ENCODE peak calls at places on chromosomes 12 and 14, in ten cellular contexts. One of them, this sample, is unnamed.
A peak's percentile ranks its signal among the peaks of the same experiment; 100 is the strongest.

GRCh38 chr14:38554046-38554445 is 298.2 kb upstream of the CLEC14A start:
- DNase-seq in neural progenitor cell: no peak
- DNase-seq in pancreas: no peak
- DNase-seq in spleen: no peak
- DNase-seq in AG04450: no peak
- DNase-seq in esophagus muscularis mucosa: no peak
- DNase-seq in keratinocyte: no peak
- DNase-seq in transverse colon: no peak
- DNase-seq in SK-N-SH: no peak
- DNase-seq in brain microvascular endothelial cell: no peak
- DNase-seq in this sample: no peak

GRCh38 chr12:85448548-85449139 is 168.6 kb downstream of the ALX1 start:
- DNase-seq in neural progenitor cell: no peak
- DNase-seq in pancreas: no peak
- DNase-seq in spleen: no peak
- DNase-seq in AG04450: no peak
- DNase-seq in esophagus muscularis mucosa: no peak
- DNase-seq in keratinocyte: no peak
- DNase-seq in transverse colon: no peak
- DNase-seq in SK-N-SH: peak; percentile 11
- DNase-seq in brain microvascular endothelial cell: no peak
- DNase-seq in this sample: no peak

GRCh38 chr12:43308776-43309175 is 243.2 kb downstream of the ADAMTS20 start:
- DNase-seq in neural progenitor cell: no peak
- DNase-seq in pancreas: no peak
- DNase-seq in spleen: no peak
- DNase-seq in AG04450: no peak
- DNase-seq in esophagus muscularis mucosa: no peak
- DNase-seq in keratinocyte: no peak
- DNase-seq in transverse colon: no peak
- DNase-seq in SK-N-SH: no peak
- DNase-seq in brain microvascular endothelial cell: no peak
- DNase-seq in this sample: no peak

GRCh38 chr12:46111727-46112126 is 121.4 kb upstream of the SCAF11 start:
- DNase-seq in neural progenitor cell: no peak
- DNase-seq in pancreas: no peak
- DNase-seq in spleen: no peak
- DNase-seq in AG04450: no peak
- DNase-seq in esophagus muscularis mucosa: no peak
- DNase-seq in keratinocyte: no peak
- DNase-seq in transverse colon: no peak
- DNase-seq in SK-N-SH: no peak
- DNase-seq in brain microvascular endothelial cell: no peak
- DNase-seq in this sample: no peak

GRCh38 chr14:94213021-94213420 is 38.9 kb downstream of the PPP4R4 start:
- DNase-seq in neural progenitor cell: no peak
- DNase-seq in pancreas: no peak
- DNase-seq in spleen: no peak
- DNase-seq in AG04450: no peak
- DNase-seq in esophagus muscularis mucosa: no peak
- DNase-seq in keratinocyte: peak; percentile 69
- DNase-seq in transverse colon: no peak
- DNase-seq in SK-N-SH: no peak
- DNase-seq in brain microvascular endothelial cell: peak; percentile 18
- DNase-seq in this sample: no peak

GRCh38 chr12:123126294-123127144 is 24.4 kb downstream of the PITPNM2 start:
- DNase-seq in neural progenitor cell: no peak
- DNase-seq in pancreas: no peak
- DNase-seq in spleen: no peak
- DNase-seq in AG04450: peak; percentile 50
- DNase-seq in esophagus muscularis mucosa: no peak
- DNase-seq in keratinocyte: peak; percentile 84
- DNase-seq in transverse colon: no peak
- DNase-seq in SK-N-SH: no peak
- DNase-seq in brain microvascular endothelial cell: peak; percentile 99
- DNase-seq in this sample: no peak

GRCh38 chr14:64736271-64737131 is 32.3 kb downstream of the PLEKHG3 start:
- DNase-seq in neural progenitor cell: no peak
- DNase-seq in pancreas: peak; percentile 92
- DNase-seq in spleen: peak; percentile 64
- DNase-seq in AG04450: no peak
- DNase-seq in esophagus muscularis mucosa: no peak
- DNase-seq in keratinocyte: no peak
- DNase-seq in transverse colon: peak; percentile 76
- DNase-seq in SK-N-SH: no peak
- DNase-seq in brain microvascular endothelial cell: no peak
- DNase-seq in this sample: no peak

GRCh38 chr14:59337151-59337611 is 128.0 kb downstream of the GPR135 start:
- DNase-seq in neural progenitor cell: peak; percentile 15
- DNase-seq in pancreas: no peak
- DNase-seq in spleen: no peak
- DNase-seq in AG04450: no peak
- DNase-seq in esophagus muscularis mucosa: peak; percentile 94
- DNase-seq in keratinocyte: no peak
- DNase-seq in transverse colon: peak; percentile 48
- DNase-seq in SK-N-SH: no peak
- DNase-seq in brain microvascular endothelial cell: no peak
- DNase-seq in this sample: no peak

GRCh38 chr12:98701166-98701565 is 56.1 kb downstream of the APAF1 start:
- DNase-seq in neural progenitor cell: no peak
- DNase-seq in pancreas: no peak
- DNase-seq in spleen: no peak
- DNase-seq in AG04450: peak; percentile 0
- DNase-seq in esophagus muscularis mucosa: no peak
- DNase-seq in keratinocyte: no peak
- DNase-seq in transverse colon: no peak
- DNase-seq in SK-N-SH: no peak
- DNase-seq in brain microvascular endothelial cell: no peak
- DNase-seq in this sample: no peak

DNA sequence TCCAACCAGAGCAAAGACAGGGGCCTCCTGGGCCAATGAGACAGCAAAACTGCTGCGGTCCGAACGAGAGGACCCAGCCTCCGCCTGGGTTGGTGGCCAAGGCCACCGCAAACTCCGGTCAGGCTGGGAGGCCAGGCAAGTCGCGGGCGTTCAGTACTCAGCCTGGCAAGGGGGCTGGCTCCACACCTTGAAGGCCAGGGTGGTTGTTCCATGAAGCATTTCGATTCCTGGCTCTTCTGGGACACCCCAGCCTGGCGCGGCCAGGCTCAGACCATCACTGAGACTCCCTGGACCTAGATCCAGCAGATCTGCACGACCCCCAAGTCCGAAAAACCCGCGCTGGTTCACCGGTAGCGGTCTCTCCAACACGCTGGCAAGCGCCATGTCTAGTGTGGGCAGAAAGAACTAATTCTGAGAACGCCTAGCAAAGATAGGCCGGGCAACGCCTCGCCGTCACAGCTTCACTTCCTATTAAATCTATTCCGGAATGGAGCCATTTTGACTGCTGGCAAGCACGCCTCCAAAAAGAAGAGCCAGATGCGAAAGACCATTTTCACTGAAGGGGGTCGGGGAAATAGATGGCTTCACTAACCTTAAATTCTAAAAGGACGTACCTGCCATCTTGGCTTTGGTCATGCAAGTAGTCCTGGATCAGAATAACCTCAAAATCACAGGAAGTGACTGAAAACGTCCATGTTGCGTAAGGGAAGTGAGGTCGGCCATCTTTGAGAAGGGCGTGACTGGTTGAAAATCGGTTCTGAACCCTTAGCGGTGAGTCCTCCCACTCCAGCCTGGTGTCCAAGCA is at the start of gene PSMB5:
- DNase-seq in neural progenitor cell: peak; percentile 95
- DNase-seq in pancreas: peak; percentile 91
- DNase-seq in spleen: peak; percentile 94
- DNase-seq in AG04450: peak; percentile 83
- DNase-seq in esophagus muscularis mucosa: peak; percentile 98
- DNase-seq in keratinocyte: peak; percentile 89
- DNase-seq in transverse colon: peak; percentile 91
- DNase-seq in SK-N-SH: peak; percentile 90
- DNase-seq in brain microvascular endothelial cell: peak; percentile 95
- DNase-seq in this sample: peak; percentile 84
- TF ChIP-seq CTCF in neural progenitor cell: no peak
- TF ChIP-seq CTCF in pancreas: no peak
- TF ChIP-seq CTCF in spleen: no peak
- TF ChIP-seq CTCF in AG04450: no peak
- TF ChIP-seq CTCF in esophagus muscularis mucosa: no peak
- TF ChIP-seq CTCF in keratinocyte: no peak
- TF ChIP-seq CTCF in transverse colon: peak; percentile 46
- TF ChIP-seq CTCF in SK-N-SH: no peak
- TF ChIP-seq CTCF in brain microvascular endothelial cell: peak; percentile 13
- TF ChIP-seq CTCF in this sample: no peak

DNA sequence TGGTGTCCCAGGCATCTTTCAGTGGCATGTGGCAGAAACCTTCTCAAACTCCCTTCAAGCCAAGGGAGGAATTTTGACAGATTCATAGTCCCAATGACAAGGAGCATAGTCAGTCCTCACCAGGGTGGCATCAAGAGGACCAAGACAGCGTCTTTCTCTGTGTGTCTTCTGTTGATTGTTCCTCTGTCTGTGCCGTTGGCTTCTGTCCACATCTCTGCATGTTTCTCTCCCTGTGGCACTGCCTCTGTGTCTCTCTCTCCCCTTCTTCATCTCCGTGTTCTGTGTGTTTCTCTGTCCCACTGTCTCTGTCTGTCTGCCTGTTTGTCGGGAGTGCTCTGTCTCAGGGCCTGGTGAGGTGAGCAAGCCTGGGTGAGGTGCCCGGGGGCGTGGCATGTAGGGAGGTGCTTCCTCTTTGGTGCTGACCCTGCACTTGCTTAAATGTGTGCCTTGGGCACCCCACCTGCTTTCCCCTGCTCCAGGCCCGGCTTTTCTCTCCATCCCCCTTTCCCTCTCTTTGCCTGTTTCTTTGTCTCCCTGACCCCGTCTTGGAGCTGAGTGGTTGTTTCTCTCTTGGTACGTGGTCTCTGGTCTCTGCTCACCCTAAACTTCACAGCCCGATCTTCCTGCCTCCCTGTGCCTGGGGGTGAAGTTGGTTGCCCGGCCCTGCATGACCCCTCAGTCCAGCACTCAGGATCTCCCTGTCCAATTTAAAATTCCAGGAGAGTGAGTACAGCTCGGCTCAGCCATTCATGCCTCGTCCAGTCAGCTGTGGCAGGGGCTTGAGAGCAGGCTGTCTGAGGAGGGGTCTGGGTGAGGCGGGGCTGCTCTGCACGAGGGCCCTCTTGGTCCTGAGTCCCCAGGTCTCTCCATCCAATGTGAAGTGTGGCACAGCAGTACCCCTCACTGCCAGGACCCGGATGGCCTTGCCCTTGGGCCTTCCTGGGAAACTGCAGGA is 28.5 kb downstream of the JDP2 start:
- DNase-seq in neural progenitor cell: peak; percentile 19
- DNase-seq in pancreas: no peak
- DNase-seq in spleen: peak; percentile 90
- DNase-seq in AG04450: no peak
- DNase-seq in esophagus muscularis mucosa: no peak
- DNase-seq in keratinocyte: no peak
- DNase-seq in transverse colon: peak; percentile 48
- DNase-seq in SK-N-SH: no peak
- DNase-seq in brain microvascular endothelial cell: no peak
- DNase-seq in this sample: no peak
- H3K4me3 ChIP-seq in neural progenitor cell: no peak overlapping the region
- H3K4me3 ChIP-seq in pancreas: no peak overlapping the region
- H3K4me3 ChIP-seq in spleen: no peak overlapping the region
- H3K4me3 ChIP-seq in AG04450: no peak overlapping the region
- H3K4me3 ChIP-seq in esophagus muscularis mucosa: no peak overlapping the region
- H3K4me3 ChIP-seq in keratinocyte: no peak overlapping the region
- H3K4me3 ChIP-seq in transverse colon: no peak overlapping the region
- H3K4me3 ChIP-seq in SK-N-SH: no peak overlapping the region
- H3K4me3 ChIP-seq in brain microvascular endothelial cell: no peak overlapping the region
- H3K4me3 ChIP-seq in this sample: no peak overlapping the region

GRCh38 chr12:52007982-52008510 is 1.3 kb downstream of the TAMALIN start:
- DNase-seq in neural progenitor cell: no peak
- DNase-seq in pancreas: no peak
- DNase-seq in spleen: no peak
- DNase-seq in AG04450: no peak
- DNase-seq in esophagus muscularis mucosa: no peak
- DNase-seq in keratinocyte: no peak
- DNase-seq in transverse colon: no peak
- DNase-seq in SK-N-SH: no peak
- DNase-seq in brain microvascular endothelial cell: no peak
- DNase-seq in this sample: no peak

GRCh38 chr12:52009081-52009751 is 2.5 kb downstream of the TAMALIN start:
- DNase-seq in neural progenitor cell: no peak
- DNase-seq in pancreas: no peak
- DNase-seq in spleen: no peak
- DNase-seq in AG04450: no peak
- DNase-seq in esophagus muscularis mucosa: no peak
- DNase-seq in keratinocyte: no peak
- DNase-seq in transverse colon: no peak
- DNase-seq in SK-N-SH: no peak
- DNase-seq in brain microvascular endothelial cell: no peak
- DNase-seq in this sample: no peak

GRCh38 chr12:52006726-52007157 is at the start of gene TAMALIN:
- DNase-seq in neural progenitor cell: peak; percentile 69
- DNase-seq in pancreas: peak; percentile 69
- DNase-seq in spleen: peak; percentile 94
- DNase-seq in AG04450: no peak
- DNase-seq in esophagus muscularis mucosa: no peak
- DNase-seq in keratinocyte: no peak
- DNase-seq in transverse colon: peak; percentile 79
- DNase-seq in SK-N-SH: peak; percentile 97
- DNase-seq in brain microvascular endothelial cell: no peak
- DNase-seq in this sample: no peak

GRCh38 chr12:52005903-52006703 is 643 bp upstream of the TAMALIN start:
- DNase-seq in neural progenitor cell: peak; percentile 58
- DNase-seq in pancreas: no peak
- DNase-seq in spleen: peak; percentile 93
- DNase-seq in AG04450: no peak
- DNase-seq in esophagus muscularis mucosa: no peak
- DNase-seq in keratinocyte: no peak
- DNase-seq in transverse colon: peak; percentile 75
- DNase-seq in SK-N-SH: no peak
- DNase-seq in brain microvascular endothelial cell: no peak
- DNase-seq in this sample: peak; percentile 59

GRCh38 chr12:52007158-52007921 is 594 bp downstream of the TAMALIN start:
- DNase-seq in neural progenitor cell: peak; percentile 47
- DNase-seq in pancreas: no peak
- DNase-seq in spleen: peak; percentile 95
- DNase-seq in AG04450: no peak
- DNase-seq in esophagus muscularis mucosa: no peak
- DNase-seq in keratinocyte: no peak
- DNase-seq in transverse colon: peak; percentile 50
- DNase-seq in SK-N-SH: no peak
- DNase-seq in brain microvascular endothelial cell: no peak
- DNase-seq in this sample: no peak
- H3K27me3 ChIP-seq in neural progenitor cell: peaks cover 49% of the 10 kb centered on the region
- H3K27me3 ChIP-seq in pancreas: no peaks in the 10 kb centered on the region
- H3K27me3 ChIP-seq in spleen: peaks cover 5% of the 10 kb centered on the region
- H3K27me3 ChIP-seq in AG04450: peaks cover 6% of the 10 kb centered on the region
- H3K27me3 ChIP-seq in esophagus muscularis mucosa: peaks cover 2% of the 10 kb centered on the region
- H3K27me3 ChIP-seq in keratinocyte: peaks cover 28% of the 10 kb centered on the region
- H3K27me3 ChIP-seq in transverse colon: peaks cover 30% of the 10 kb centered on the region
- H3K27me3 ChIP-seq in SK-N-SH: no peaks in the 10 kb centered on the region
- H3K27me3 ChIP-seq in brain microvascular endothelial cell: peaks cover 16% of the 10 kb centered on the region
- H3K27me3 ChIP-seq in this sample: peaks cover 8% of the 10 kb centered on the region

GRCh38 chr12:110647669-110648068 is 33.7 kb downstream of the TCTN1 start:
- DNase-seq in neural progenitor cell: no peak
- DNase-seq in pancreas: no peak
- DNase-seq in spleen: no peak
- DNase-seq in AG04450: no peak
- DNase-seq in esophagus muscularis mucosa: no peak
- DNase-seq in keratinocyte: no peak
- DNase-seq in transverse colon: peak; percentile 29
- DNase-seq in SK-N-SH: no peak
- DNase-seq in brain microvascular endothelial cell: no peak
- DNase-seq in this sample: no peak

GRCh38 chr12:110649341-110649847 is 35.5 kb downstream of the TCTN1 start:
- DNase-seq in neural progenitor cell: peak; percentile 9
- DNase-seq in pancreas: no peak
- DNase-seq in spleen: no peak
- DNase-seq in AG04450: no peak
- DNase-seq in esophagus muscularis mucosa: no peak
- DNase-seq in keratinocyte: no peak
- DNase-seq in transverse colon: no peak
- DNase-seq in SK-N-SH: peak; percentile 69
- DNase-seq in brain microvascular endothelial cell: no peak
- DNase-seq in this sample: no peak
- TF ChIP-seq CTCF in neural progenitor cell: no peak
- TF ChIP-seq CTCF in pancreas: no peak
- TF ChIP-seq CTCF in spleen: no peak
- TF ChIP-seq CTCF in AG04450: no peak
- TF ChIP-seq CTCF in esophagus muscularis mucosa: no peak
- TF ChIP-seq CTCF in keratinocyte: no peak
- TF ChIP-seq CTCF in transverse colon: no peak
- TF ChIP-seq CTCF in SK-N-SH: no peak
- TF ChIP-seq CTCF in brain microvascular endothelial cell: no peak
- TF ChIP-seq CTCF in this sample: no peak